ENCODE peak calls at places on chromosomes 2 and 18, in ten cellular contexts. One of them, this sample, is unnamed.

GRCh38 chr2:47506436-47506835 is 103.5 kb downstream of the MSH2 start:
- DNase-seq in RPMI8226: no peak
- DNase-seq in activated T-cell treated with anti-CD3 and anti-CD28 coated beads for 4 hours: no peak
- DNase-seq in left ventricle myocardium inferior: no peak
- DNase-seq in hippocampal formation: no peak
- DNase-seq in OCI-LY7: no peak
- DNase-seq in mucosa of descending colon: no peak
- DNase-seq in Karpas-422: peak; percentile 42
- DNase-seq in stimulated activated CD4-positive, alpha-beta T cell treated with anti-CD3 and anti-CD28 coated beads, Interleukin-2, amount 100 ng/mL, for 48 hours: no peak
- DNase-seq in NCI-H1092: no peak
- DNase-seq in this sample: no peak

GRCh38 chr2:222613715-222614331 is 42.1 kb downstream of the FARSB start:
- DNase-seq in RPMI8226: peak; percentile 20
- DNase-seq in activated T-cell treated with anti-CD3 and anti-CD28 coated beads for 4 hours: no peak
- DNase-seq in left ventricle myocardium inferior: no peak
- DNase-seq in hippocampal formation: no peak
- DNase-seq in OCI-LY7: peak; percentile 49
- DNase-seq in mucosa of descending colon: no peak
- DNase-seq in Karpas-422: peak; percentile 72
- DNase-seq in stimulated activated CD4-positive, alpha-beta T cell treated with anti-CD3 and anti-CD28 coated beads, Interleukin-2, amount 100 ng/mL, for 48 hours: no peak
- DNase-seq in NCI-H1092: no peak
- DNase-seq in this sample: peak; percentile 40

GRCh38 chr18:5393779-5394178 is 98.3 kb upstream of the ZBTB14 start:
- DNase-seq in RPMI8226: no peak
- DNase-seq in activated T-cell treated with anti-CD3 and anti-CD28 coated beads for 4 hours: no peak
- DNase-seq in left ventricle myocardium inferior: no peak
- DNase-seq in hippocampal formation: no peak
- DNase-seq in OCI-LY7: no peak
- DNase-seq in mucosa of descending colon: no peak
- DNase-seq in Karpas-422: no peak
- DNase-seq in stimulated activated CD4-positive, alpha-beta T cell treated with anti-CD3 and anti-CD28 coated beads, Interleukin-2, amount 100 ng/mL, for 48 hours: no peak
- DNase-seq in NCI-H1092: no peak
- DNase-seq in this sample: peak; percentile 48

GRCh38 chr2:166126014-166126639 is 1.7 kb downstream of the SCN1A start:
- DNase-seq in RPMI8226: no peak
- DNase-seq in activated T-cell treated with anti-CD3 and anti-CD28 coated beads for 4 hours: no peak
- DNase-seq in left ventricle myocardium inferior: no peak
- DNase-seq in hippocampal formation: no peak
- DNase-seq in OCI-LY7: no peak
- DNase-seq in mucosa of descending colon: no peak
- DNase-seq in Karpas-422: no peak
- DNase-seq in stimulated activated CD4-positive, alpha-beta T cell treated with anti-CD3 and anti-CD28 coated beads, Interleukin-2, amount 100 ng/mL, for 48 hours: no peak
- DNase-seq in NCI-H1092: no peak
- DNase-seq in this sample: no peak

GRCh38 chr18:23683671-23684070 is 5.6 kb upstream of the LAMA3 start:
- DNase-seq in RPMI8226: no peak
- DNase-seq in activated T-cell treated with anti-CD3 and anti-CD28 coated beads for 4 hours: no peak
- DNase-seq in left ventricle myocardium inferior: no peak
- DNase-seq in hippocampal formation: no peak
- DNase-seq in OCI-LY7: no peak
- DNase-seq in mucosa of descending colon: no peak
- DNase-seq in Karpas-422: no peak
- DNase-seq in stimulated activated CD4-positive, alpha-beta T cell treated with anti-CD3 and anti-CD28 coated beads, Interleukin-2, amount 100 ng/mL, for 48 hours: no peak
- DNase-seq in NCI-H1092: no peak
- DNase-seq in this sample: peak; percentile 39

GRCh38 chr18:48412339-48412929 is 3.3 kb upstream of the ZBTB7C start:
- DNase-seq in RPMI8226: peak; percentile 80
- DNase-seq in activated T-cell treated with anti-CD3 and anti-CD28 coated beads for 4 hours: no peak
- DNase-seq in left ventricle myocardium inferior: no peak
- DNase-seq in hippocampal formation: no peak
- DNase-seq in OCI-LY7: peak; percentile 36
- DNase-seq in mucosa of descending colon: no peak
- DNase-seq in Karpas-422: peak; percentile 76
- DNase-seq in stimulated activated CD4-positive, alpha-beta T cell treated with anti-CD3 and anti-CD28 coated beads, Interleukin-2, amount 100 ng/mL, for 48 hours: peak; percentile 7
- DNase-seq in NCI-H1092: peak; percentile 56
- DNase-seq in this sample: no peak

GRCh38 chr2:78351208-78351607 is 674.3 kb upstream of the REG3G start:
- DNase-seq in RPMI8226: no peak
- DNase-seq in activated T-cell treated with anti-CD3 and anti-CD28 coated beads for 4 hours: no peak
- DNase-seq in left ventricle myocardium inferior: no peak
- DNase-seq in hippocampal formation: no peak
- DNase-seq in OCI-LY7: peak; percentile 35
- DNase-seq in mucosa of descending colon: no peak
- DNase-seq in Karpas-422: peak; percentile 73
- DNase-seq in stimulated activated CD4-positive, alpha-beta T cell treated with anti-CD3 and anti-CD28 coated beads, Interleukin-2, amount 100 ng/mL, for 48 hours: no peak
- DNase-seq in NCI-H1092: no peak
- DNase-seq in this sample: no peak

GRCh38 chr2:230924470-230925341 is at the start of gene GPR55:
- DNase-seq in RPMI8226: peak; percentile 64
- DNase-seq in activated T-cell treated with anti-CD3 and anti-CD28 coated beads for 4 hours: peak; percentile 58
- DNase-seq in left ventricle myocardium inferior: no peak
- DNase-seq in hippocampal formation: no peak
- DNase-seq in OCI-LY7: peak; percentile 25
- DNase-seq in mucosa of descending colon: peak; percentile 56
- DNase-seq in Karpas-422: peak; percentile 76
- DNase-seq in stimulated activated CD4-positive, alpha-beta T cell treated with anti-CD3 and anti-CD28 coated beads, Interleukin-2, amount 100 ng/mL, for 48 hours: peak; percentile 61
- DNase-seq in NCI-H1092: no peak
- DNase-seq in this sample: no peak

GRCh38 chr18:35479911-35480586 is 17.7 kb downstream of the INO80C start:
- DNase-seq in RPMI8226: no peak
- DNase-seq in activated T-cell treated with anti-CD3 and anti-CD28 coated beads for 4 hours: no peak
- DNase-seq in left ventricle myocardium inferior: no peak
- DNase-seq in hippocampal formation: no peak
- DNase-seq in OCI-LY7: no peak
- DNase-seq in mucosa of descending colon: peak; percentile 59
- DNase-seq in Karpas-422: peak; percentile 70
- DNase-seq in stimulated activated CD4-positive, alpha-beta T cell treated with anti-CD3 and anti-CD28 coated beads, Interleukin-2, amount 100 ng/mL, for 48 hours: no peak
- DNase-seq in NCI-H1092: no peak
- DNase-seq in this sample: no peak

GRCh38 chr2:134124047-134124753 is 129.7 kb upstream of the MGAT5 start:
- DNase-seq in RPMI8226: peak; percentile 81
- DNase-seq in activated T-cell treated with anti-CD3 and anti-CD28 coated beads for 4 hours: no peak
- DNase-seq in left ventricle myocardium inferior: no peak
- DNase-seq in hippocampal formation: no peak
- DNase-seq in OCI-LY7: peak; percentile 27
- DNase-seq in mucosa of descending colon: peak; percentile 72
- DNase-seq in Karpas-422: peak; percentile 77
- DNase-seq in stimulated activated CD4-positive, alpha-beta T cell treated with anti-CD3 and anti-CD28 coated beads, Interleukin-2, amount 100 ng/mL, for 48 hours: no peak
- DNase-seq in NCI-H1092: peak; percentile 43
- DNase-seq in this sample: no peak

GRCh38 chr2:23426284-23426905 is 41.4 kb downstream of the KLHL29 start:
- DNase-seq in RPMI8226: no peak
- DNase-seq in activated T-cell treated with anti-CD3 and anti-CD28 coated beads for 4 hours: no peak
- DNase-seq in left ventricle myocardium inferior: peak; percentile 57
- DNase-seq in hippocampal formation: no peak
- DNase-seq in OCI-LY7: no peak
- DNase-seq in mucosa of descending colon: no peak
- DNase-seq in Karpas-422: no peak
- DNase-seq in stimulated activated CD4-positive, alpha-beta T cell treated with anti-CD3 and anti-CD28 coated beads, Interleukin-2, amount 100 ng/mL, for 48 hours: no peak
- DNase-seq in NCI-H1092: no peak
- DNase-seq in this sample: peak; percentile 71

GRCh38 chr2:111184725-111185495 is 64.2 kb downstream of the BCL2L11 start:
- DNase-seq in RPMI8226: no peak
- DNase-seq in activated T-cell treated with anti-CD3 and anti-CD28 coated beads for 4 hours: no peak
- DNase-seq in left ventricle myocardium inferior: no peak
- DNase-seq in hippocampal formation: no peak
- DNase-seq in OCI-LY7: no peak
- DNase-seq in mucosa of descending colon: no peak
- DNase-seq in Karpas-422: no peak
- DNase-seq in stimulated activated CD4-positive, alpha-beta T cell treated with anti-CD3 and anti-CD28 coated beads, Interleukin-2, amount 100 ng/mL, for 48 hours: no peak
- DNase-seq in NCI-H1092: no peak
- DNase-seq in this sample: no peak

GRCh38 chr2:28981016-28981441 is at the start of gene TOGARAM2:
- DNase-seq in RPMI8226: no peak
- DNase-seq in activated T-cell treated with anti-CD3 and anti-CD28 coated beads for 4 hours: no peak
- DNase-seq in left ventricle myocardium inferior: peak; percentile 31
- DNase-seq in hippocampal formation: no peak
- DNase-seq in OCI-LY7: no peak
- DNase-seq in mucosa of descending colon: no peak
- DNase-seq in Karpas-422: no peak
- DNase-seq in stimulated activated CD4-positive, alpha-beta T cell treated with anti-CD3 and anti-CD28 coated beads, Interleukin-2, amount 100 ng/mL, for 48 hours: no peak
- DNase-seq in NCI-H1092: peak; percentile 53
- DNase-seq in this sample: peak; percentile 66

GRCh38 chr18:50805732-50806131 is 14.1 kb downstream of the MRO start:
- DNase-seq in RPMI8226: no peak
- DNase-seq in activated T-cell treated with anti-CD3 and anti-CD28 coated beads for 4 hours: no peak
- DNase-seq in left ventricle myocardium inferior: no peak
- DNase-seq in hippocampal formation: no peak
- DNase-seq in OCI-LY7: no peak
- DNase-seq in mucosa of descending colon: no peak
- DNase-seq in Karpas-422: no peak
- DNase-seq in stimulated activated CD4-positive, alpha-beta T cell treated with anti-CD3 and anti-CD28 coated beads, Interleukin-2, amount 100 ng/mL, for 48 hours: no peak
- DNase-seq in NCI-H1092: no peak
- DNase-seq in this sample: no peak

This sample was measured in brain microvascular endothelial cell.